ENCODE peak calls at places on chromosomes 1 and 21, in seven cellular contexts. I is fibroblast of lung, C is ovary, P is IMR-90, B is left lung, F is A549, G is upper lobe of right lung. M is an unnamed sample.

GRCh38 chr1:236868625-236869467 is 73.8 kb downstream of the MTR start:
- DNase-seq in I (peak), C (no peak), P (peak), B (no peak), F (peak), G (no peak), M (peak)

GRCh38 chr1:231691618-231692259 is 65.1 kb downstream of the DISC1 start:
- DNase-seq in I (peak), C (peak), P (peak), B (peak), F (peak), G (no peak), M (no peak)

GRCh38 chr1:19460535-19461351 is 24.6 kb downstream of the CAPZB start:
- DNase-seq in I (no peak), C (no peak), P (no peak), B (no peak), F (no peak), G (no peak), M (peak)

GRCh38 chr1:171881466-171881865 is 40.2 kb downstream of the DNM3 start:
- DNase-seq in I (no peak), C (no peak), P (no peak), B (no peak), F (no peak), G (no peak), M (no peak)

GRCh38 chr1:106396023-106396422 is 660.5 kb upstream of the PRMT6 start:
- DNase-seq in I (no peak), C (no peak), P (no peak), B (no peak), F (no peak), G (no peak), M (no peak)

GRCh38 chr1:197928849-197929336 is 11.7 kb downstream of the LHX9 start:
- DNase-seq in I (no peak), C (no peak), P (no peak), B (peak), F (no peak), G (no peak), M (peak)

GRCh38 chr1:33081554-33082305 is 777 bp downstream of the AZIN2 start:
- DNase-seq in I (no peak), C (no peak), P (no peak), B (no peak), F (no peak), G (no peak), M (no peak)

GRCh38 chr1:157084720-157085119 is 14.9 kb downstream of the ETV3L start:
- DNase-seq in I (no peak), C (no peak), P (no peak), B (no peak), F (no peak), G (peak), M (no peak)

GRCh38 chr1:6162773-6163172 is 17.3 kb downstream of the CHD5 start:
- DNase-seq in I (no peak), C (no peak), P (no peak), B (peak), F (peak), G (no peak), M (no peak)

GRCh38 chr1:147541672-147542548 is 609 bp downstream of the BCL9 start:
- DNase-seq in I (peak), C (peak), P (peak), B (peak), F (no peak), G (peak), M (peak)

GRCh38 chr1:44405804-44406743 is 1.0 kb downstream of the RNF220 start:
- DNase-seq in I (no peak), C (no peak), P (no peak), B (peak), F (peak), G (no peak), M (peak)

GRCh38 chr1:113930499-113931161 is 1.5 kb downstream of the HIPK1 start:
- DNase-seq in I (peak), C (peak), P (peak), B (no peak), F (peak), G (no peak), M (peak)

GRCh38 chr1:151513626-151514101 is 2.5 kb downstream of the CGN start:
- DNase-seq in I (no peak), C (no peak), P (peak), B (no peak), F (no peak), G (peak), M (no peak)

DNA sequence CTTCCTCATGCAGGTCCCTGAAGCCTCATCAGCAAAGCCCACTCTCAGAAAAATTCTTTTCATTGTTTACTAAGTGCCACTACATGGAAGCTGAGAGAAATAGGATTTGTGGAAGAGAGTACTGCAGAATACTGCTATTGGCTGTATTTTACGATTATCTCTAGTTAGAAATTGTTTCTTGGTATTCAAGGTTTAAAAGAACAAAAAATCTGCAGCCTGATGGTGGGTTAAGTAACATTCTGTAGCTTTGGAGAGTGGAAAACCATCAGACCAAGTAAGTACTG is 27.3 kb downstream of the PTTG1IP start:
- DNase-seq in I (no peak), C (no peak), P (no peak), B (no peak), F (no peak), G (no peak), M (no peak)
- TF ChIP-seq CTCF in I (no peak), C (no peak), P (no peak), B (no peak), F (peak), G (no peak), M (peak)

DNA sequence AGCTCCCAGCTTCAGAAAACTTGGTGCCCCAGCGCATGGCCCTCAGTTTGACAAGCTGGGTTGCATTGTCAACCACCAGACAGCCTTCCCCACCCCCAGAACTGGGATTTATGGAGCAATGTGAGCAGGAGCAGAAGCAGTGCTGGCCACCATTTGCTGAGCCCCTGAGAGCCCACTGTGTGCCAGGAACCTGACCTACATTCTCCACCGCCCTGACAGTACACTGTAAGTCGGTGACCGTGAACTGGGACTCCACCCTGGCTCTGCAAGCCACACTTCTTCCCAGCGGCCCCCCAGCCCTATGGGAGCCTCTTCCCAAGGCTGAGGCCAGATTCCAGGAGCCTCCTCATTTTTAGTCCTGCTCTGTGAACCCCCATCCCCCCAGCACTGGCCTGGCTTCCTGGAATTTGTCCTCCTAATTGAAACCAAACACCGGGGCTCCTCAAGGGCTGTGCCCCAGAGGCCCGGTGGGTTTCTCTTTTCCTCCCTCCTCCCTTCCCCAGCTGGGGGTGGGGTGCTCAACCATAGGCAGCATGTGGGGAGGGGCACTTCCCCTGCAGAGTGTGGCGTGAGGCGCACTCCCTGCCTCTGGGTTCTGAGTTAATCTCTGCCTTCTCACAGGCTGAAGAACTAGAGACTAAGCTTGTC is 67.7 kb upstream of the ACOT11 start:
- DNase-seq in I (no peak), C (no peak), P (no peak), B (no peak), F (no peak), G (no peak), M (no peak)
- TF ChIP-seq CTCF in I (no peak), C (no peak), P (no peak), B (no peak), F (no peak), G (no peak), M (no peak)

GRCh38 chr1:107464827-107465226 is 324.0 kb downstream of the NTNG1 start:
- DNase-seq in I (no peak), C (no peak), P (no peak), B (no peak), F (no peak), G (no peak), M (no peak)
- TF ChIP-seq CTCF in I (no peak), C (no peak), P (no peak), B (no peak), F (no peak), G (no peak), M (no peak)

DNA sequence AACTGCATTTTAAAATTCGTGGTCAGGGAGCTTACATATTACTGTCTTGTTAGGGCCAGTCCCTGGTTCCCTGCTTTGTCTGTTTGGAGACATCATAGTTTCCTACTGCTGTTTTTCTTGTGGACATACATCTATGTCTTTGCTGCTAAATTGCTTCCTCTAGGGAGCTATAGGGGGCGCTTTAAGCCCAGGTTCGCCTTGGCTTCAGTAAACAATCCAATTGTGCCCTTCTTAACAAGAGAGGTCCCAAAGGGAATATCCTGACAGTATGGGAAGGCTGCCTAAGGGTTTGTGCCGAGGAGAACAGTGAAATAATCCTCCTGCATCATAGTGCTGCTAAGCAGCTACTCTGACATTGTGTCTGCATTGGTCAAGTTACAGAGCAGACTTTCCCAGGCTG is 112.5 kb downstream of the USH2A start:
- DNase-seq in I (peak), C (no peak), P (peak), B (no peak), F (no peak), G (no peak), M (no peak)
- TF ChIP-seq CTCF in I (peak), C (no peak), P (peak), B (peak), F (no peak), G (peak), M (no peak)

GRCh38 chr21:43362306-43362927 is 64.5 kb downstream of the SIK1 start:
- DNase-seq in I (peak), C (peak), P (peak), B (no peak), F (no peak), G (peak), M (peak)
- TF ChIP-seq CTCF in I (no peak), C (no peak), P (peak), B (no peak), F (no peak), G (no peak), M (no peak)

DNA sequence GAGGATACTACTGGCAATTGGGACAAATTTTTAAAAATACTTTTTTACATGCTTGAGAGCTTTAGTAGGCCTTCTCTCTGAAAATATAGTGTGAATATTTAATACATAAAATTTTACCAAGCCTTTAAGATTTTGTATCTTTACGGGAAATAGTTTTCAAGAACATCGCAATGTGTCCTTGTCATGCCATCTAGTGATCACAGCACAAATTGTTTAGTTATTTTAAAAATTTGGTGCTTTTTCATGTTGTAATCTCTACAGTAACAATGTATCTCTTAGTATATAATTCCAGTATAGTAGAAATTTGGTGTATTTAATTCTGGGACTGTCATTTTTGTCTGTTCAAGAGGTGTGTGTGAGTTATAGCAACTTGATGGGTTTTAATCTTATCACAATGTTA is 6.7 kb downstream of the CDC7 start:
- DNase-seq in I (no peak), C (no peak), P (no peak), B (no peak), F (no peak), G (no peak), M (no peak)
- TF ChIP-seq CTCF in I (peak), C (no peak), P (no peak), B (no peak), F (peak), G (peak), M (no peak)

GRCh38 chr21:27476696-27477095 is 509.8 kb upstream of the ADAMTS5 start:
- DNase-seq in I (peak), C (no peak), P (peak), B (no peak), F (no peak), G (no peak), M (no peak)
- TF ChIP-seq CTCF in I (peak), C (peak), P (peak), B (peak), F (no peak), G (peak), M (no peak)

GRCh38 chr1:63004868-63005267 is 220.9 kb downstream of the ATG4C start:
- DNase-seq in I (peak), C (no peak), P (no peak), B (no peak), F (peak), G (no peak), M (no peak)
- TF ChIP-seq CTCF in I (peak), C (no peak), P (no peak), B (no peak), F (peak), G (no peak), M (no peak)

M was measured in activated CD8-positive, alpha-beta T cell treated with anti-CD3 and anti-CD28 coated beads for 36 hours.